ENCODE peak calls at places on chromosome 7, in nine cellular contexts. I is T-helper 9 cell; F is Caco-2; T is MM.1S; B is iPS-NIHi11; X is HCT116; A is Right ventricle myocardium inferior; Q is activated naive CD4-positive, alpha-beta T cell treated with anti-CD3 and anti-CD28 coated beads, Interleukin-2, amount 50 U/mL, for 16 hours; V is NCI-H1694 treated with DMSO at 0.1 percent for 48 hours. O is an unnamed sample.

GRCh38 chr7:3042861-3043489 is 692 bp downstream of the CARD11 start:
- DNase-seq in F (no peak), I (peak; percentile 62), B (peak; percentile 45), T (peak; percentile 80), Q (peak; percentile 64), V (no peak), X (no peak), A (no peak), O (peak; percentile 76)

GRCh38 chr7:47473499-47474210 is 108.3 kb downstream of the TNS3 start:
- DNase-seq in V (no peak), I (no peak), A (peak; percentile 76), T (peak; percentile 52), Q (no peak), F (no peak), X (no peak), B (no peak), O (no peak)

GRCh38 chr7:98372993-98373392 is 27.9 kb downstream of the BAIAP2L1 start:
- DNase-seq in F (no peak), T (no peak), X (no peak), B (no peak), V (peak; percentile 94), Q (no peak), A (no peak), I (no peak), O (no peak)

GRCh38 chr7:44431091-44431608 is 59.3 kb downstream of the NUDCD3 start:
- DNase-seq in F (peak; percentile 39), B (peak; percentile 58), I (no peak), X (no peak), A (no peak), T (peak; percentile 80), Q (no peak), V (no peak), O (peak; percentile 62)

GRCh38 chr7:132646064-132646463 is 69.8 kb upstream of the PLXNA4 start:
- DNase-seq in V (no peak), F (no peak), B (no peak), I (no peak), A (no peak), Q (no peak), T (no peak), X (no peak), O (peak; percentile 64)

GRCh38 chr7:107643938-107644703 is 16.5 kb upstream of the SLC26A4 start:
- DNase-seq in T (no peak), F (no peak), B (no peak), Q (no peak), V (no peak), X (no peak), A (no peak), I (no peak), O (no peak)

GRCh38 chr7:151631968-151632749 is 112.5 kb upstream of the RHEB start:
- DNase-seq in I (peak; percentile 88), B (peak; percentile 91), F (peak; percentile 94), Q (peak; percentile 90), A (peak; percentile 88), X (no peak), V (peak; percentile 61), T (peak; percentile 95), O (peak; percentile 90)

GRCh38 chr7:26097837-26098668 is 53.9 kb upstream of the NFE2L3 start:
- DNase-seq in B (no peak), Q (no peak), X (no peak), T (no peak), F (no peak), V (no peak), I (no peak), A (no peak), O (no peak)

GRCh38 chr7:6729492-6730342 is 23.0 kb upstream of the ZNF12 start:
- DNase-seq in Q (peak; percentile 84), V (peak; percentile 56), F (peak; percentile 91), B (peak; percentile 95), I (peak; percentile 60), X (peak; percentile 85), A (peak; percentile 97), T (peak; percentile 92), O (peak; percentile 95)

GRCh38 chr7:92720604-92721350 is 115.6 kb downstream of the CDK6 start:
- DNase-seq in Q (no peak), A (no peak), B (no peak), V (no peak), X (no peak), T (peak; percentile 86), F (no peak), I (no peak), O (no peak)

GRCh38 chr7:17056491-17057142 is 174.8 kb upstream of the AGR3 start:
- DNase-seq in Q (no peak), I (no peak), V (no peak), F (peak; percentile 2), A (no peak), T (no peak), B (no peak), X (no peak), O (no peak)

GRCh38 chr7:133699390-133699789 is 427.8 kb upstream of the LRGUK start:
- DNase-seq in Q (no peak), X (no peak), B (no peak), V (no peak), T (no peak), F (no peak), I (no peak), A (no peak), O (no peak)

GRCh38 chr7:61576-62360 is 130.6 kb upstream of the FAM20C start:
- DNase-seq in B (no peak), X (no peak), V (no peak), I (no peak), T (no peak), F (no peak), Q (no peak), A (no peak), O (no peak)

GRCh38 chr7:113026941-113027340 is 59.7 kb downstream of the GPR85 start:
- DNase-seq in X (no peak), T (no peak), Q (no peak), A (no peak), F (no peak), I (no peak), V (no peak), B (no peak), O (no peak)

GRCh38 chr7:96311967-96312366 is 9.9 kb downstream of the SLC25A13 start:
- DNase-seq in F (no peak), I (no peak), X (no peak), Q (no peak), B (no peak), V (no peak), A (peak; percentile 72), T (no peak), O (no peak)

GRCh38 chr7:137694405-137694804 is 152.4 kb downstream of the DGKI start:
- DNase-seq in X (no peak), V (no peak), T (no peak), B (no peak), I (no peak), F (no peak), Q (no peak), A (no peak), O (no peak)

GRCh38 chr7:97418312-97418711 is 300.8 kb downstream of the SDHAF3 start:
- DNase-seq in I (no peak), B (peak; percentile 26), A (peak; percentile 32), V (no peak), X (peak; percentile 8), Q (no peak), F (no peak), T (no peak), O (no peak)

GRCh38 chr7:51269911-51270310 is 46.7 kb downstream of the COBL start:
- DNase-seq in A (no peak), B (no peak), Q (no peak), I (no peak), V (no peak), F (no peak), X (no peak), T (no peak), O (no peak)

GRCh38 chr7:98879198-98879988 is 1.1 kb downstream of the TRRAP start:
- DNase-seq in A (no peak), Q (peak; percentile 63), I (peak; percentile 39), B (no peak), V (peak; percentile 10), T (peak; percentile 98), F (peak; percentile 46), X (peak; percentile 27), O (peak; percentile 74)

GRCh38 chr7:40536406-40536805 is 401.6 kb downstream of the SUGCT start:
- DNase-seq in X (no peak), I (no peak), B (no peak), Q (no peak), V (no peak), T (no peak), F (no peak), A (no peak), O (peak; percentile 79)

GRCh38 chr7:39501358-39501757 is 64.8 kb upstream of the YAE1 start:
- DNase-seq in Q (no peak), X (no peak), F (no peak), V (no peak), B (no peak), A (no peak), T (no peak), I (no peak), O (no peak)

GRCh38 chr7:70631732-70632131 is 500.2 kb upstream of the GALNT17 start:
- DNase-seq in A (no peak), T (no peak), V (no peak), Q (no peak), F (no peak), X (no peak), B (no peak), I (no peak), O (no peak)

GRCh38 chr7:724298-724697 is 2.2 kb upstream of the DNAAF5 start:
- DNase-seq in X (no peak), Q (no peak), V (no peak), I (no peak), B (no peak), T (no peak), F (no peak), A (no peak), O (no peak)

GRCh38 chr7:155998328-155998691 is 186.0 kb upstream of the SHH start:
- DNase-seq in X (no peak), T (peak; percentile 21), V (no peak), F (no peak), A (no peak), B (no peak), Q (peak; percentile 39), I (no peak), O (peak; percentile 30)